ENCODE peak calls at places on chromosome 21, in five cellular contexts. X, W, S, R and A are unnamed samples.

GRCh38 chr21:45455321-45456013 is 50.5 kb downstream of the COL18A1 start:
- DNase-seq in X (no peak), W (no peak), S (no peak), R (no peak), A (peak)

GRCh38 chr21:27564684-27565280 is 597.9 kb upstream of the ADAMTS5 start:
- DNase-seq in X (peak), W (no peak), S (no peak), R (no peak), A (no peak)

GRCh38 chr21:37071561-37072238 is 1.2 kb downstream of the PIGP start:
- DNase-seq in X (peak), W (peak), S (no peak), R (no peak), A (no peak)

GRCh38 chr21:36471254-36471723 is 8.6 kb downstream of the CLDN14 start:
- DNase-seq in X (no peak), W (no peak), S (peak), R (peak), A (no peak)

GRCh38 chr21:41783476-41784150 is 16.8 kb upstream of the RIPK4 start:
- DNase-seq in X (no peak), W (no peak), S (no peak), R (no peak), A (peak)

GRCh38 chr21:44261191-44261631 is 486 bp downstream of the DNMT3L start:
- DNase-seq in X (no peak), W (no peak), S (no peak), R (no peak), A (no peak)

GRCh38 chr21:44574457-44575306 is 1.2 kb downstream of the KRTAP10-4 start:
- DNase-seq in X (no peak), W (no peak), S (peak), R (no peak), A (no peak)

GRCh38 chr21:45524756-45525152 is 17.5 kb downstream of the SLC19A1 start:
- DNase-seq in X (no peak), W (no peak), S (no peak), R (no peak), A (no peak)

GRCh38 chr21:44253832-44254700 is 7.6 kb downstream of the DNMT3L start:
- DNase-seq in X (no peak), W (no peak), S (no peak), R (no peak), A (no peak)

GRCh38 chr21:45016491-45017375 is 57.6 kb upstream of the ADARB1 start:
- DNase-seq in X (no peak), W (no peak), S (no peak), R (no peak), A (no peak)

GRCh38 chr21:31444061-31444460 is 100.0 kb upstream of the TIAM1 start:
- DNase-seq in X (no peak), W (no peak), S (no peak), R (no peak), A (no peak)

GRCh38 chr21:24939288-24939687 is 668.0 kb downstream of the MRPL39 start:
- DNase-seq in X (no peak), W (no peak), S (no peak), R (no peak), A (no peak)

GRCh38 chr21:42520628-42521253 is 7.1 kb downstream of the SLC37A1 start:
- DNase-seq in X (peak), W (peak), S (no peak), R (no peak), A (no peak)

GRCh38 chr21:41349607-41350390 is 12.0 kb upstream of the MX2 start:
- DNase-seq in X (no peak), W (no peak), S (no peak), R (no peak), A (no peak)

GRCh38 chr21:45822429-45823099 is 159.0 kb upstream of the COL6A1 start:
- DNase-seq in X (peak), W (no peak), S (no peak), R (no peak), A (no peak)

GRCh38 chr21:23633447-23633846 is 1973.8 kb downstream of the MRPL39 start:
- DNase-seq in X (no peak), W (no peak), S (no peak), R (no peak), A (no peak)

GRCh38 chr21:37225440-37225839 is 41.7 kb downstream of the VPS26C start:
- DNase-seq in X (no peak), W (no peak), S (no peak), R (no peak), A (no peak)

GRCh38 chr21:27423073-27423472 is 456.2 kb upstream of the ADAMTS5 start:
- DNase-seq in X (no peak), W (no peak), S (no peak), R (no peak), A (no peak)

GRCh38 chr21:46040707-46041106 is 57.2 kb upstream of the COL6A2 start:
- DNase-seq in X (no peak), W (no peak), S (no peak), R (no peak), A (no peak)

GRCh38 chr21:24910591-24910990 is 696.7 kb downstream of the MRPL39 start:
- DNase-seq in X (no peak), W (no peak), S (no peak), R (no peak), A (no peak)

GRCh38 chr21:44434936-44435635 is 20.2 kb upstream of the LRRC3 start:
- DNase-seq in X (no peak), W (no peak), S (no peak), R (no peak), A (no peak)

DNA sequence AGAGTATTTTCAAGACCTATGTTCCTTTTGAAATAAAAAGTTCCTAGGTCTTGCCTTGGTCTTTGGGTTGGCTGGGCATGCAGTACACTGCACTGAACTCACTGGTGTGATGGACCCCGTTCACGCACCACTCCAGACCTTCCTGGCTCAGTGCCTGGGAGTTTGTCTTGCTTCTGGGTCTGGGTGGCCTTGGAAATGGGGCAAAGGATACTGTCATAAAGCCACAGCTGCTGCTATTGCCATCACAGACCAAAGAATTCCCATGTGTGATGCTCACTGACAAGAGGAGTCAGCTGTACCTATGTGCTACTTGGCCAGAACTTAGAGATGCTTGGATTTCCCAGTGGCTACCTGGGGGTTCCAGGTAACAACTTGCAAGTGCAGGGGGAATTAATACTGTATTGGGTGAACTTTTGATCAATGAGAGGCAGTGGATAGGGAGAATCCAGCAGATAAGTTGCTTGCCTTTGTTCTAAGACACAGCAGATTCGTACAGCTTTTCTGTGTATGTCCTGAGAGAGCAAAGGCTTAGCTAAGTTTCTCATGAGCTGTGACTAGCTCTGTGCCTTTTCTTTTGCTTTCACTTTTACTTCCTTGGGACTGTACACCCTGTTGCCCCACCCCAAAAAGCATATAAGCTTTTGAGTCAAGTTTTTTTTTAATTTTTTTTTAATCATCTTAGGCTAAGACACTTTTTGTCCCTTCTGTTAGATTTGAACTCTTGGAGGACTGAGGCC is 115.3 kb downstream of the RUNX1 start:
- DNase-seq in X (no peak), W (no peak), S (no peak), R (no peak), A (no peak)
- TF ChIP-seq GABPA in X (no peak), W (no peak), S (no peak), R (no peak), A (no peak)

DNA sequence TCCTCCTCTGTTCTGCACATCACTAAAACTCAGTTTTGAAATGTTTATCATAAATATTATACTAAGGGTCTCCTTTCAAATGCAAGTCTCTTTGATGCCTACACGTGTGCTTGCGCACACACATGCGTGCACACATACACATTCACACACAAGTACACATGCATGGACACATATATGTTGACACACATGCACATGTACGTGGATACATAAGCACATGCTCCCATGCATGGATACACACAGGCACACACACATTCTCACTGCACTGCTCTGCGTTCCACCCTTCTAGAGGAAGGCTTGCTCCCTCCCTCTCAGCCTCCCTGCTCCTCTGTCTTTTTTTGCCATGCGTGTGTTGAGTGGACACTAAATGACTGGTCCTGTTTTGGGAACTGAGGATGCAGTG is 162.7 kb downstream of the PCP4 start:
- DNase-seq in X (no peak), W (no peak), S (no peak), R (no peak), A (no peak)
- TF ChIP-seq REST in X (no peak), W (no peak), S (no peak), R (no peak), A (no peak)

GRCh38 chr21:33546076-33546475 is 3.2 kb downstream of the SON start:
- DNase-seq in X (no peak), W (no peak), S (no peak), R (no peak), A (no peak)
- H3K27ac ChIP-seq in X (no peak), W (no peak), S (no peak), R (no peak), A (peak)

GRCh38 chr21:39676054-39676771 is 63.5 kb downstream of the B3GALT5 start:
- DNase-seq in X (peak), W (no peak), S (peak), R (peak), A (no peak)
- TF ChIP-seq GABPA in X (no peak), W (no peak), S (no peak), R (no peak), A (no peak)